ENCODE peak calls at places on chromosomes 3 and 15, in eight cellular contexts. D, H, P, Z, R, B, I and N are unnamed samples.

GRCh38 chr15:90001683-90002427 is 731 bp downstream of the ZNF710 start:
- DNase-seq in D (peak), H (no peak), P (no peak), Z (peak), R (peak), B (no peak), I (no peak), N (no peak)

GRCh38 chr15:50819344-50819743 is 53.8 kb upstream of the SPPL2A start:
- DNase-seq in D (no peak), H (no peak), P (no peak), Z (no peak), R (no peak), B (no peak), I (no peak), N (no peak)

GRCh38 chr3:170180107-170180951 is 1.2 kb downstream of the PHC3 start:
- DNase-seq in D (peak), H (peak), P (no peak), Z (no peak), R (peak), B (no peak), I (no peak), N (no peak)

GRCh38 chr3:197541756-197542539 is 13.8 kb downstream of the BDH1 start:
- DNase-seq in D (peak), H (peak), P (peak), Z (no peak), R (peak), B (no peak), I (no peak), N (no peak)

GRCh38 chr15:91040851-91041250 is 18.5 kb upstream of the VPS33B start:
- DNase-seq in D (no peak), H (no peak), P (no peak), Z (no peak), R (no peak), B (no peak), I (no peak), N (no peak)

GRCh38 chr3:158625881-158626280 is 18.4 kb upstream of the GFM1 start:
- DNase-seq in D (no peak), H (no peak), P (no peak), Z (no peak), R (no peak), B (no peak), I (no peak), N (no peak)

GRCh38 chr3:160637081-160637480 is 39.9 kb upstream of the ARL14 start:
- DNase-seq in D (no peak), H (no peak), P (no peak), Z (no peak), R (no peak), B (no peak), I (no peak), N (no peak)

GRCh38 chr15:80399508-80399907 is 4.7 kb upstream of the ARNT2 start:
- DNase-seq in D (no peak), H (no peak), P (no peak), Z (no peak), R (no peak), B (no peak), I (no peak), N (no peak)

GRCh38 chr15:76840830-76841460 is 64.2 kb downstream of the SCAPER start:
- DNase-seq in D (peak), H (peak), P (no peak), Z (no peak), R (peak), B (no peak), I (peak), N (no peak)

GRCh38 chr3:141938011-141938350 is 61.5 kb downstream of the ATP1B3 start:
- DNase-seq in D (no peak), H (no peak), P (no peak), Z (no peak), R (no peak), B (no peak), I (no peak), N (no peak)

GRCh38 chr3:61894988-61895935 is 333.9 kb downstream of the PTPRG start:
- DNase-seq in D (peak), H (peak), P (peak), Z (peak), R (peak), B (no peak), I (peak), N (peak)

GRCh38 chr3:11140054-11140712 is 14.1 kb upstream of the HRH1 start:
- DNase-seq in D (no peak), H (no peak), P (peak), Z (peak), R (no peak), B (no peak), I (no peak), N (no peak)

GRCh38 chr3:187101184-187102072 is 37.9 kb downstream of the RPL39L start:
- DNase-seq in D (peak), H (peak), P (peak), Z (peak), R (peak), B (no peak), I (peak), N (peak)

GRCh38 chr3:112377418-112378071 is 44.6 kb downstream of the CD200 start:
- DNase-seq in D (peak), H (no peak), P (no peak), Z (no peak), R (peak), B (no peak), I (no peak), N (no peak)

GRCh38 chr3:108940568-108941285 is 13.0 kb downstream of the GUCA1C start:
- DNase-seq in D (no peak), H (no peak), P (no peak), Z (no peak), R (no peak), B (no peak), I (no peak), N (no peak)

GRCh38 chr3:51963951-51964451 is 3.3 kb downstream of the PCBP4 start:
- DNase-seq in D (no peak), H (no peak), P (no peak), Z (no peak), R (no peak), B (no peak), I (no peak), N (no peak)

GRCh38 chr15:33639968-33640367 is 328.3 kb upstream of the CHRM5 start:
- DNase-seq in D (no peak), H (no peak), P (no peak), Z (no peak), R (no peak), B (no peak), I (no peak), N (no peak)

GRCh38 chr3:33312361-33312760 is 35.1 kb downstream of the FBXL2 start:
- DNase-seq in D (peak), H (no peak), P (no peak), Z (no peak), R (peak), B (no peak), I (no peak), N (no peak)

GRCh38 chr3:110593749-110594148 is 477.9 kb upstream of the NECTIN3 start:
- DNase-seq in D (no peak), H (no peak), P (no peak), Z (no peak), R (no peak), B (no peak), I (no peak), N (no peak)

GRCh38 chr3:8488877-8489865 is 12.5 kb upstream of the LMCD1 start:
- DNase-seq in D (no peak), H (no peak), P (no peak), Z (no peak), R (no peak), B (no peak), I (peak), N (no peak)

GRCh38 chr15:62895905-62896316 is 146.6 kb upstream of the TPM1 start:
- DNase-seq in D (peak), H (peak), P (no peak), Z (no peak), R (peak), B (no peak), I (no peak), N (peak)

GRCh38 chr3:143000525-143000924 is 845 bp upstream of the U2SURP start:
- DNase-seq in D (peak), H (peak), P (no peak), Z (no peak), R (peak), B (no peak), I (no peak), N (no peak)

GRCh38 chr3:117692416-117692995 is 982.9 kb downstream of the TUSC7 start:
- DNase-seq in D (peak), H (peak), P (no peak), Z (no peak), R (peak), B (no peak), I (no peak), N (no peak)

GRCh38 chr3:61938878-61939549 is 377.6 kb downstream of the PTPRG start:
- DNase-seq in D (no peak), H (no peak), P (no peak), Z (no peak), R (no peak), B (no peak), I (no peak), N (no peak)

GRCh38 chr3:151567477-151567876 is 106.6 kb upstream of the IGSF10 start:
- DNase-seq in D (no peak), H (no peak), P (no peak), Z (no peak), R (no peak), B (no peak), I (no peak), N (no peak)

GRCh38 chr15:68552773-68553172 is 26.0 kb upstream of the CORO2B start:
- DNase-seq in D (peak), H (peak), P (peak), Z (no peak), R (no peak), B (peak), I (no peak), N (no peak)

GRCh38 chr3:104604326-104605010 is 762.2 kb upstream of the ALCAM start:
- DNase-seq in D (peak), H (peak), P (no peak), Z (no peak), R (peak), B (no peak), I (peak), N (no peak)

GRCh38 chr15:59364238-59364637 is 8.4 kb downstream of the MYO1E start:
- DNase-seq in D (peak), H (no peak), P (no peak), Z (no peak), R (no peak), B (no peak), I (no peak), N (no peak)

GRCh38 chr3:188188911-188189310 is 35.0 kb downstream of the LPP start:
- DNase-seq in D (no peak), H (no peak), P (no peak), Z (no peak), R (no peak), B (no peak), I (no peak), N (no peak)

GRCh38 chr3:172749201-172749965 is 1.1 kb upstream of the ECT2 start:
- DNase-seq in D (peak), H (peak), P (peak), Z (no peak), R (peak), B (no peak), I (peak), N (peak)

GRCh38 chr3:16821053-16821452 is 63.7 kb upstream of the PLCL2 start:
- DNase-seq in D (no peak), H (no peak), P (no peak), Z (no peak), R (no peak), B (no peak), I (no peak), N (no peak)

GRCh38 chr15:89379818-89380217 is 45.2 kb upstream of the POLG start:
- DNase-seq in D (no peak), H (no peak), P (no peak), Z (no peak), R (no peak), B (no peak), I (no peak), N (no peak)

GRCh38 chr3:168872811-168873210 is 777.1 kb upstream of the GOLIM4 start:
- DNase-seq in D (no peak), H (no peak), P (no peak), Z (no peak), R (no peak), B (no peak), I (no peak), N (no peak)

GRCh38 chr3:151091685-151092352 is 6.4 kb downstream of the MED12L start:
- DNase-seq in D (peak), H (peak), P (no peak), Z (no peak), R (peak), B (no peak), I (no peak), N (no peak)

GRCh38 chr3:99789322-99789721 is 28.3 kb upstream of the CMSS1 start:
- DNase-seq in D (peak), H (peak), P (no peak), Z (no peak), R (peak), B (no peak), I (peak), N (peak)

GRCh38 chr15:52960283-52960682 is 170.1 kb upstream of the ONECUT1 start:
- DNase-seq in D (no peak), H (no peak), P (no peak), Z (no peak), R (no peak), B (no peak), I (no peak), N (no peak)

GRCh38 chr3:127212711-127213110 is 19.8 kb downstream of the PRR23E start:
- DNase-seq in D (no peak), H (no peak), P (no peak), Z (no peak), R (no peak), B (peak), I (no peak), N (no peak)

GRCh38 chr3:134067311-134068161 is 37.8 kb upstream of the SLCO2A1 start:
- DNase-seq in D (no peak), H (no peak), P (no peak), Z (no peak), R (no peak), B (peak), I (no peak), N (no peak)

GRCh38 chr3:103494512-103494911 is 1059.7 kb downstream of the ZPLD1 start:
- DNase-seq in D (no peak), H (no peak), P (no peak), Z (no peak), R (no peak), B (no peak), I (no peak), N (no peak)

GRCh38 chr3:30747771-30748281 is 141.4 kb downstream of the TGFBR2 start:
- DNase-seq in D (peak), H (peak), P (no peak), Z (no peak), R (peak), B (no peak), I (peak), N (no peak)
- TF ChIP-seq CTCF in D (peak), H (peak), P (no peak), Z (peak), R (peak), B (peak), I (peak), N (peak)

DNA sequence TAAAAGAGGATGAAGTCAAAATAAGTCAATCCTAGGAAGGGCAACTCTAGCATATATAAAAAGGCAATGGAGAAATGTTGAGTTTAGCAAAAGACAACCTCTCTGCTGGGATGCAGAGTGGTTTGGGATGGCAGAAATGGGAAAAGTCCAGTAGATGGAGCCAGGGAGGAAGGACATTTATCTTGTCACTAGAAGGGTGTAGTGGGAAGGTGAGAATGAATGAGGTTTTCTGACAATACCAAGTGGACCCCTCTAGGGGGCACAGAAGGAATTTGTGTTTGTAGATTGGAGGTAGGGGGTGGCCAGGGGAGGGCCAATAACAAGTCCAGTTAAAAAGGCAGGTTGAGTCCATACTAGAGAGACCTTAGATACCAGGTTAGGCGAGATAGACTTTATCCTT is 80.0 kb downstream of the THSD4 start:
- DNase-seq in D (no peak), H (peak), P (no peak), Z (no peak), R (peak), B (no peak), I (no peak), N (no peak)
- TF ChIP-seq CTCF in D (peak), H (peak), P (no peak), Z (no peak), R (peak), B (no peak), I (peak), N (peak)

GRCh38 chr15:55526559-55527036 is 18.6 kb upstream of the DNAAF4 start:
- DNase-seq in D (peak), H (peak), P (no peak), Z (no peak), R (peak), B (no peak), I (peak), N (no peak)
- TF ChIP-seq CTCF in D (peak), H (peak), P (no peak), Z (no peak), R (peak), B (peak), I (peak), N (peak)

GRCh38 chr3:183158552-183159006 is 4.0 kb downstream of the LAMP3 start:
- DNase-seq in D (peak), H (no peak), P (no peak), Z (no peak), R (peak), B (no peak), I (no peak), N (peak)

GRCh38 chr3:183158113-183158512 is 4.4 kb downstream of the LAMP3 start:
- DNase-seq in D (no peak), H (no peak), P (no peak), Z (no peak), R (no peak), B (no peak), I (no peak), N (no peak)

GRCh38 chr3:183161552-183162345 is 785 bp downstream of the LAMP3 start:
- DNase-seq in D (peak), H (no peak), P (no peak), Z (no peak), R (peak), B (no peak), I (no peak), N (no peak)

GRCh38 chr3:183160616-183161015 is 1.9 kb downstream of the LAMP3 start:
- DNase-seq in D (no peak), H (no peak), P (no peak), Z (no peak), R (no peak), B (no peak), I (no peak), N (no peak)

GRCh38 chr3:183159319-183159718 is 3.2 kb downstream of the LAMP3 start:
- DNase-seq in D (no peak), H (no peak), P (no peak), Z (no peak), R (no peak), B (no peak), I (no peak), N (no peak)
- TF ChIP-seq CTCF in D (no peak), H (peak), P (no peak), Z (no peak), R (peak), B (peak), I (no peak), N (peak)

GRCh38 chr15:64742385-64742784 is 33.0 kb downstream of the RBPMS2 start:
- DNase-seq in D (no peak), H (no peak), P (no peak), Z (peak), R (no peak), B (no peak), I (no peak), N (no peak)

GRCh38 chr15:64738231-64739095 is 36.9 kb downstream of the RBPMS2 start:
- DNase-seq in D (no peak), H (no peak), P (no peak), Z (no peak), R (no peak), B (no peak), I (no peak), N (no peak)

GRCh38 chr15:64742921-64743320 is 32.5 kb downstream of the RBPMS2 start:
- DNase-seq in D (no peak), H (no peak), P (no peak), Z (no peak), R (no peak), B (no peak), I (no peak), N (no peak)

GRCh38 chr15:64739216-64739976 is 36.0 kb downstream of the RBPMS2 start:
- DNase-seq in D (peak), H (no peak), P (no peak), Z (no peak), R (peak), B (no peak), I (no peak), N (no peak)

DNA sequence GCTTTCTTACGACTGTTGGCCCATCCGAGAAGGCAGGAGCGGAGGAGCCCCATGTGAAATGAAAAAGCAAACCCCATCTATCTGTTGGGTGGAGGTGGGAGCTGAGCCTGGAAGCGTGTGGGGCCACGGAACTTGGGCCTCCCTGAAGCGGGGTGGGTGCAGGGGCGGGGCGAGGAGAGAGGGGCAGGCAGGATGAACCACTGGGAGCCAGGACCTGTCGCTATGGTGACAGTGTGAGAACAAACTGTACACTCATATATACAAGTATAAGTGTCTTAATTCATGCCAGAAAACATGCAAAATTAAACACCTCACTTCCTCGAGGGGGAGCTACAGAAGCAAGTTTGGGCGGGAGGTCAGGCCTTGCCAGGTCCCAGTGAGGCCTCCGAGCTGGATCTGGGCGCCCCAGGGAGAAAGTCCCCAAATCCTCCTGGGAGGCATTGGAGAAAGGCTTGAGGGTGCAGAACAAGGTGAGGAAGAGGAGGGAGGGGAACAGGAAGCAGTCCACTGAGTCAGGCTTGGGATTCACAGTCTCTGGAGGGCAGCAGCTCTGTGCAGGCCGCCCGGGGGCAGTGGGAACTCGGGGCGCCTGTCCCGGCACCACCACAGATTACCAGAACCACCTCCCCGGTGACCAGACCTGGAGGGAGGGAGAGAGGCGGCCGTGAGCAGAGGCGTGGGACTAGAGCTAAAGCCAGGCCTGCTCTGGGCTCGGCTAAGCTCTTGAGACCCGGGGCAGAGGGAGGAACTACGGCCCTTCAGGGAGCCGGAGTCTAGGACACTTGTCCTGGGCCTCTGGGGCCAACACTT is 34.8 kb downstream of the RBPMS2 start:
- DNase-seq in D (peak), H (peak), P (no peak), Z (peak), R (peak), B (no peak), I (no peak), N (no peak)
- TF ChIP-seq CTCF in D (peak), H (peak), P (no peak), Z (no peak), R (peak), B (no peak), I (peak), N (peak)

GRCh38 chr3:27758083-27758482 is 36.0 kb upstream of the EOMES start:
- DNase-seq in D (peak), H (peak), P (peak), Z (no peak), R (peak), B (no peak), I (peak), N (peak)
- TF ChIP-seq CTCF in D (no peak), H (no peak), P (no peak), Z (no peak), R (no peak), B (no peak), I (no peak), N (no peak)

DNA sequence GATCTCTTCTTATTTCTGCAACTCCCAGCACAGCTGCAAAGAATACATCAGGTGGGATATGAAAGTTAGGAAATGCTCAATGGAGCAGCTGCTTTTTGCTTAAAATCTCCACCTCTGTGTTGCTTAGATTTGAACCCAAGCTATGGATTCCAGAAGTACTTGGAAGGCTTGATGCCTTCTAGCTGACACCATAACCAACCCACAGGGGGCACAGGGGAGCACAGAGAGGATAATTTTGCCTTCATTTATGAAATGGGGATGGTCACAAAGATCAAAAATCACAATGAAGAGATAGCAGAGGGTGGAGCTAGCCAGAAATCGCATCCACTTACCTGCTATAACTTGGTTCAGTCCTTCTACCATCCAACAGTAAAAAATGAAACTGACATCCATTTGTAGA is 75.7 kb downstream of the DUT start:
- DNase-seq in D (no peak), H (no peak), P (no peak), Z (no peak), R (no peak), B (no peak), I (no peak), N (no peak)
- TF ChIP-seq CTCF in D (peak), H (peak), P (no peak), Z (no peak), R (peak), B (peak), I (peak), N (peak)